ENCODE peak calls at places on chromosomes 16 and 17, in nine cellular contexts. V, G, U, J, L, Z, I, R and F are unnamed samples.

GRCh38 chr16:67923414-67924127 is 8.1 kb downstream of the CTRL start:
- DNase-seq in V (no peak), G (peak), U (peak), J (no peak), L (no peak), Z (no peak), I (no peak), R (no peak), F (peak)

GRCh38 chr17:27603870-27604794 is 26.9 kb upstream of the LGALS9 start:
- DNase-seq in V (no peak), G (no peak), U (no peak), J (no peak), L (no peak), Z (peak), I (no peak), R (no peak), F (no peak)

GRCh38 chr17:21119247-21119944 is 7.4 kb upstream of the DHRS7B start:
- DNase-seq in V (peak), G (peak), U (peak), J (peak), L (peak), Z (peak), I (peak), R (peak), F (peak)

GRCh38 chr17:64992325-64992802 is 64.2 kb downstream of the GNA13 start:
- DNase-seq in V (no peak), G (peak), U (no peak), J (no peak), L (peak), Z (no peak), I (no peak), R (no peak), F (peak)

GRCh38 chr17:79082311-79083190 is 7.9 kb downstream of the ENGASE start:
- DNase-seq in V (no peak), G (peak), U (no peak), J (no peak), L (peak), Z (peak), I (peak), R (peak), F (no peak)

GRCh38 chr16:3718019-3718391 is 681 bp upstream of the TRAP1 start:
- DNase-seq in V (no peak), G (no peak), U (no peak), J (no peak), L (no peak), Z (no peak), I (no peak), R (no peak), F (no peak)

GRCh38 chr16:80376941-80377340 is 163.9 kb upstream of the DYNLRB2 start:
- DNase-seq in V (no peak), G (no peak), U (no peak), J (no peak), L (no peak), Z (no peak), I (no peak), R (no peak), F (no peak)

GRCh38 chr16:84044108-84044488 is 1.5 kb upstream of the SLC38A8 start:
- DNase-seq in V (no peak), G (no peak), U (no peak), J (no peak), L (peak), Z (peak), I (peak), R (peak), F (no peak)

GRCh38 chr16:88333645-88334516 is 48.9 kb upstream of the ZNF469 start:
- DNase-seq in V (no peak), G (no peak), U (no peak), J (no peak), L (no peak), Z (no peak), I (no peak), R (no peak), F (no peak)

GRCh38 chr16:85583491-85584181 is 29.5 kb upstream of the GSE1 start:
- DNase-seq in V (no peak), G (no peak), U (no peak), J (no peak), L (peak), Z (no peak), I (no peak), R (no peak), F (no peak)

DNA sequence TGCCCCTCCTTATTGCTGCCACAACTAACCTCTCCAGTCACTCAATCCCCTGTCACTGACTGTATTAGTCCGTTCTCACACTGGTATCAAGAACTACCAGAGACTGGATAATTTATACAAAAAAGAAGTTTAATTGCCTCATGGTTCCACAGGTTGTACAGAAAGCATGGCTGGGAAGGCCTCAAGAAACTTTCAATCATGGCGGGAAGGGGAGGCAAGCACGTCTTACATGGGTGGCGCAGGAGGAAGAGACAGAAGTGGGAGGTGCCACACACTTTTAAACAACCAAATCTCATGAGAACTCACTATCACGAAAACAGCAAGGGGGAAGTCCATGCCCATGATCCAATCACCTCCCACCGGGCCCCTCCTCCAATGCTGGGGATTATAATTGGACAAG is 86.0 kb upstream of the BCAR1 start:
- DNase-seq in V (no peak), G (no peak), U (no peak), J (no peak), L (no peak), Z (no peak), I (no peak), R (no peak), F (no peak)
- TF ChIP-seq POLR2A in V (no peak), G (no peak), U (no peak), J (no peak), L (no peak), Z (no peak), I (no peak), R (no peak), F (no peak)

DNA sequence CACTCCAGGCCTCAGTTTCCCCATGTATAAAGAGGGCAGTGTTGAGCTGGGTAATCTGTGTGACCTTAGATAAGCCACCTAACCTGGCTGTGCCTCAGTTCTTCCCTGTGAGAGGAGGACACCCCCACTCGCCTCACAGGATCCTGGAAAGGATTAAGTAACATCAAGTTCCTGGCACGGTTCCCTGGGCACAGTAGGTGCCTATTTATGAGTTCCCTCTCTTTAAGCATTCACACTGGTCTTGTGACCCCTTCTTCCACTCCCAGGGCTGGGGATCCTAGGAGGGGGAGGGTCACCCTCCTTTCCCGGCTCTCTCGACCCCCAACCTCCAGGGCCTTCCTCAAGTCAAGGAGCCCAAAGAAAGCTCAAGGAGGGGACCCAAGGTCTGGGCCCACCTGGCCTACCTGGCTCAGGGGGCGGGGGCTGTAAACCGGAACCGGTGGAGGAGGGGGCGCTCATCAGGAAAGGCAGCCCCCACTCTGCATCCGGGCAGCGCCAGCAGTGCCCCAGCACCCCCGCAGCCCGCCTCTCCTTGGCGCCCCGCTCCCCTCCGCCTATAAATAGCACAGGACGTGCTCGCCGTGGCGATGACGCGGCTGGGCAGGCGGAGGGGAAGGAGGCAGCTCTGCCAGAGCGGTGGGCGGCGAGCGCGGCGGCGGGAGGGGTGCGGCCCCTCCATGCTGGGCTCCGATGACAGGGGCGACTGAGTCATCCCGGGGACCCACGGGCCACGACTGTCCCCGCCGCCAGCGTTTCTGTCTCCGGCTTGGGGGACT is 9.4 kb downstream of the RPL19 start:
- DNase-seq in V (peak), G (peak), U (peak), J (peak), L (peak), Z (peak), I (peak), R (peak), F (no peak)
- TF ChIP-seq POLR2A in V (no peak), G (no peak), U (no peak), J (no peak), L (peak), Z (no peak), I (no peak), R (no peak), F (no peak)

GRCh38 chr17:82267575-82268379 is 5.7 kb downstream of the CSNK1D start:
- DNase-seq in V (peak), G (peak), U (peak), J (peak), L (peak), Z (peak), I (peak), R (peak), F (peak)
- TF ChIP-seq POLR2A in V (no peak), G (no peak), U (no peak), J (no peak), L (no peak), Z (no peak), I (no peak), R (no peak), F (no peak)

GRCh38 chr17:67245073-67245693 is at the start of gene HELZ:
- DNase-seq in V (peak), G (peak), U (peak), J (peak), L (peak), Z (peak), I (peak), R (peak), F (peak)
- TF ChIP-seq POLR2A in V (no peak), G (no peak), U (no peak), J (no peak), L (no peak), Z (no peak), I (peak), R (no peak), F (no peak)

DNA sequence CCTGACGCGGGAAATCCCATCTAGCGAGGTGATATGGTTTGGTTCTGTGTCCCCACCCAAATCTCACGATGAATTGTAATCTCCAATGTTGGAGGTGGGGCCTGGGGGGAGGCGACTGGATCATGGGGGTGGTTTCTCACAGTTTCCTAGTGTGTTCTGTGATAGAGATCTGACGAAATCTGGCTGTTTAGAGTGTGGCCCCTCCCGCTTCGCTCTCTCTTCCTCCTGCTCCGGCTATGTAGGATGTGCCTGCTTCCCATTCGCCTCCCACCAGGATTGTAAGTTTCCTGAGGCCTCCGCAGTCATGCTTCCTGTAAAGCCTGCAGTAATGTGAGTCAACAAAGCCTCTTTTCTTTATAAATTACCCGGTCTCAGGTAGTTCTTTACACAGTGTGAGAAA is 31.6 kb downstream of the IFT140 start:
- DNase-seq in V (no peak), G (no peak), U (no peak), J (no peak), L (no peak), Z (no peak), I (no peak), R (no peak), F (no peak)
- TF ChIP-seq POLR2A in V (no peak), G (no peak), U (no peak), J (no peak), L (no peak), Z (no peak), I (no peak), R (no peak), F (no peak)